ENCODE peak calls at places on chromosomes 5 and 9, in five cellular contexts. L is glutamatergic neuron, D is progenitor cell of endocrine pancreas, I is fibroblast of mammary gland, Y is sigmoid colon. Q is an unnamed sample.

GRCh38 chr5:15615859-15616258 is 115.9 kb downstream of the FBXL7 start:
- DNase-seq in Y (no peak), D (no peak), L (no peak), I (peak), Q (no peak)

GRCh38 chr5:149776376-149777305 is 46.5 kb downstream of the PPARGC1B start:
- DNase-seq in D (no peak), Y (no peak), L (no peak), I (no peak), Q (no peak)

GRCh38 chr5:14215901-14216300 is 72.8 kb downstream of the TRIO start:
- DNase-seq in D (no peak), Y (no peak), I (no peak), L (no peak), Q (no peak)

GRCh38 chr5:30034870-30035269 is 1158.6 kb upstream of the CDH6 start:
- DNase-seq in D (no peak), I (no peak), Y (no peak), L (no peak), Q (no peak)

GRCh38 chr9:86304236-86304730 is 21.9 kb upstream of the ISCA1 start:
- DNase-seq in D (no peak), L (no peak), Y (no peak), I (no peak), Q (no peak)

GRCh38 chr5:134103998-134104612 is 10.4 kb upstream of the TCF7 start:
- DNase-seq in I (no peak), L (no peak), D (no peak), Y (no peak), Q (no peak)

GRCh38 chr5:170145462-170145861 is 39.8 kb downstream of the FOXI1 start:
- DNase-seq in I (peak), D (no peak), Y (no peak), L (no peak), Q (no peak)

GRCh38 chr5:14258840-14259239 is 115.7 kb downstream of the TRIO start:
- DNase-seq in L (peak), Y (no peak), D (no peak), I (no peak), Q (no peak)

GRCh38 chr5:59193616-59194319 is 610.9 kb downstream of the RAB3C start:
- DNase-seq in L (no peak), D (no peak), I (peak), Y (peak), Q (no peak)

GRCh38 chr9:109968702-109969450 is 188.9 kb downstream of the PALM2AKAP2 start:
- DNase-seq in D (no peak), I (peak), Y (no peak), L (no peak), Q (no peak)
- TF ChIP-seq CTCF in D (no peak), I (peak), Y (no peak), L (no peak), Q (no peak)

DNA sequence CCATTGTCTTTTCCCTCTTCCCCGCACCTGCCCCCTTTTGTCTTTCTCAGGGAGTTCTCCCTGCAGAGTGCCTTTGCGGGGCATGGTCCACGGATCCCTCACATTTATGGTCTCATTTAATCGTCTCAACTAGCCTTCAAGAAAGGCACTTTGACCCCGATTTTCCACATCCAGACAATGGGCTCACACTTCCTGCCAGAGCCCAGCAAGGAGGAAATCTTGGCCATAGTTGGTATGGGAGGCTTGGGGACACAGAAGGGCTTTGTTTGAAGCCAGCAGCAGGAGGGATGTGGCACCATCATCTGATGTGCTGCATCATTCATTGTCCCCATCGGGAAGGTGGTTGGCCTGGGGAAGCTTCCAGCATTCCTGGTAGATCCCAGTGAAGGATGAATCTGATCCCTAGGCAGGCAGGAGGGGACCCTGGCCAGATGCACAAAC is 24.9 kb downstream of the GSN start:
- DNase-seq in D (no peak), L (no peak), Y (peak), I (no peak), Q (no peak)
- TF ChIP-seq CTCF in D (no peak), L (no peak), Y (no peak), I (no peak), Q (no peak)

DNA sequence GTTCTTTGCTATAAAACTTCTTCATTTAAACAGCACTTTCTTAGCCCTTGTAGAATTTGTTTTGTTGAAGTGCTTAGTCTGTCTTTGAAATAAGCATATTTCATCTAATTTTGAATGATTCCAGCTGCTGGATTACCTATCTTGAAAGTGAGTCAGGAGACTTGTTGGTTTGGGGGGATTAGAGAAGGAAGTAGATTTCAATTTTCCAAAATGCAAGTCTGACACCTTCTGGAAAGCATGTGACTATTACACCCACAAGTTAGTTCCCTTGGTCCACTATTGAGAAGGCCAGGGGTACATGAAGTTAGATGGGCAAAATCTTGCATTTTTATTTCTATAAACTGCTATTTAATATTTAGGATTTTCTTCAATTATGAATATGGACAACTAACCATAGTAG is 96.4 kb upstream of the RANBP3L start:
- DNase-seq in Y (no peak), L (no peak), I (peak), D (no peak), Q (no peak)
- TF ChIP-seq CTCF in Y (peak), L (no peak), I (peak), D (peak), Q (no peak)

DNA sequence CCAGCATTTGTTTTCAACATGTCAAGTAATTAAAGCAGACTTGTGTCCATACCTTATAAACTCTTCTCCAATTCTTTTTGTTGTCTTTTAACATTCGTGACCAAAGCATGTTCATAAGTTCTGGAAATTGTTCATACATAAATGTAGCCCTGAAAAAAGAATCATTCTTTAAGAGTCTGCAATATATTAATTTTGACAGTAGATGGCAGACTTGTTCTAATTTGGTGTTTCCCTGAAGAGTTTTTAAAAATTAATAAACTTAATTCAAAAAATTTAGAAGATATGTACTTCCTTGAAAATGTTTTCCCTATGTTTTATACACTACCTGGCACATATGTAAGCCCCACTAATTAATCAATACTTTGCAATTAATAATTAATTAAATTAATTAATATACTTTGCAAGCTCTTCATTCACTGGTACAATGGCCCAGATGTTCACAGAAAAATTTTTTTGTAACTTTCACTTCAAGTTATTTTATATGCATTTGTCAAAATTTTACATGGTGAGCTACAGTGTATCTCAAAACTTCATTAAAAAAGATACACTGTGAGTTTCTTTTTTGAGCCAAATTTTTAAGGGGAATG is 42.2 kb downstream of the CLINT1 start:
- DNase-seq in D (no peak), L (no peak), I (peak), Y (no peak), Q (no peak)
- TF ChIP-seq CTCF in D (peak), L (peak), I (peak), Y (peak), Q (peak)

DNA sequence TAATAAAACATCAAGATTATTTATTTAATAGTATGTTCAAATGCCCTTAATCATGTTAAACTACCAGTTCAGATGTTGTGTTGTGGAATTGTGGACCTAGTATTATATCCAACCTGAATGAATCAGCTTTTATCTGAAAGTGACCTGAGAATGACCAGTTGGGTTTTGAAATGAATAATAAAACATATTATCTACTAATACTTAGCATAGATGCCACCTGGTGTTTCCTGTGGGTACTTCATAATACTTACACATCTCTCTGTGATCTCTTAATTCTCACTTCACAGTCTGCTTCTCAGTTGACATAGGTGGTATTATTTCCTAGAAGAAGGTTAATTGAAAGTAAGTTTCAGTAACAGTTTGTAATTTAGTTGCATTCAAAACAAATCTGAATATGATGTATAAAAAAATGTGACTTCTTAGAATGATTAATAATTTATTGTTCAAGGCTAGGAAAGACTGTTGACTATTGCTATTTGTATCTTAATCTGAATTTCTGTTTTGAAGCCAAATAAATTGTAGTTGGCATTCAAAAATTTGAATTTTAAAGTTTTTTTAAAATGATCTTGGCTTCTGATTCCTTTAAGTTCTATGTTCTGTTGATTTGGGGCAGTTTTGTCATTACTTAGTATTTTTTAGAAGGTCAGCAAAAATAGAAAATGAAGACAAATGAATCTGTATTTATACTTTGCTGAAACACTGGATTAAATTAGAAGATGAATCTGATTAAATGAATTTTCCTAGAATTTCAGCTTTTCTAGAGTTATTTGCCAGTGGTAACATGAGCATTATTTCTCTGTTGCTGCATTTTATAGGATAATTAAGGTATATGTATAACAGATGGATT is 48.2 kb downstream of the KIF2A start:
- DNase-seq in D (no peak), Y (no peak), L (no peak), I (peak), Q (no peak)
- TF ChIP-seq CTCF in D (peak), Y (peak), L (peak), I (peak), Q (peak)

DNA sequence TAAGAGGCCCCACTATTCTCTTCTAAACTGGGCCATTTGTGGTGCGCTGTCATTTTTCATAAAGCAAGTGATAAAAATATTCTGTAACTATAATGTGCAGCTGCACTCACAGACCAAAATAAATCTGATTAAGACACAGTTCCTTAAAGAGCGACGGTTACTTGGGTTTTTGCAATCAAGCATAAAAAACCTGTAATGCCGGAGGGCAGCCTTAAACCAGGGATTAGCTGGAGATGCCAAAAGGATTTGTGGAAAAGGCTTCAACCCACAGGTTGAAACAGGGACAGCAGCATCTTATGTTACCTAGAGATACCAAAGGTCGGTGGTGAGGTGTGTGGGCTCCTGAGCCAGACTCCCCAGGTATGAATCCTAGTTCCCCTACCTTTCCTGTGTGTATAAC is 49.3 kb downstream of the CTNND2 start:
- DNase-seq in I (no peak), Y (no peak), D (no peak), L (no peak), Q (no peak)
- TF ChIP-seq CTCF in I (no peak), Y (no peak), D (no peak), L (no peak), Q (no peak)